ENCODE peak calls at places on chromosomes 6 and 20, in five cellular contexts. Z is activated CD8-positive, alpha-beta memory T cell treated with anti-CD3 and anti-CD28 coated beads, Interleukin-2, amount 10 ng/mL, durations not matched to agents 7 days and 5 days; L is activated B cell treated with CpG ODN at 0.5 μM for 24 hours; C is ecto neural progenitor cell; E is HEK293T. U is an unnamed sample.

GRCh38 chr6:144283781-144284473 is 1.2 kb upstream of the UTRN start:
- DNase-seq in Z (no peak), L (no peak), C (no peak), E (no peak), U (no peak)

GRCh38 chr20:4883051-4883450 is 118.3 kb downstream of the SLC23A2 start:
- DNase-seq in Z (no peak), L (no peak), C (no peak), E (no peak), U (no peak)

GRCh38 chr6:142551145-142551811 is 249.5 kb downstream of the ADGRG6 start:
- DNase-seq in Z (peak), L (no peak), C (peak), E (no peak), U (no peak)

GRCh38 chr6:46504242-46504641 is 13.0 kb upstream of the RCAN2 start:
- DNase-seq in Z (no peak), L (no peak), C (no peak), E (no peak), U (no peak)

GRCh38 chr6:170371588-170371987 is 65.0 kb downstream of the FAM120B start:
- DNase-seq in Z (no peak), L (no peak), C (peak), E (no peak), U (no peak)

GRCh38 chr20:52104546-52105044 is 87.0 kb downstream of the ZFP64 start:
- DNase-seq in Z (no peak), L (no peak), C (peak), E (peak), U (no peak)

GRCh38 chr6:100176321-100176950 is 182.4 kb upstream of the MCHR2 start:
- DNase-seq in Z (peak), L (no peak), C (no peak), E (peak), U (no peak)

GRCh38 chr6:113857565-113858066 is 471 bp downstream of the MARCKS start:
- DNase-seq in Z (no peak), L (peak), C (peak), E (peak), U (peak)

GRCh38 chr6:93252930-93253329 is 166.4 kb downstream of the EPHA7 start:
- DNase-seq in Z (no peak), L (no peak), C (no peak), E (no peak), U (no peak)

GRCh38 chr6:11795403-11795802 is 16.8 kb upstream of the ADTRP start:
- DNase-seq in Z (no peak), L (no peak), C (no peak), E (no peak), U (no peak)

GRCh38 chr6:132607544-132608233 is 16.4 kb downstream of the TAAR2 start:
- DNase-seq in Z (no peak), L (no peak), C (no peak), E (no peak), U (no peak)

GRCh38 chr20:49384437-49385434 is 97.7 kb downstream of the KCNB1 start:
- DNase-seq in Z (peak), L (peak), C (peak), E (peak), U (peak)

GRCh38 chr6:113397229-113397628 is 459.9 kb upstream of the MARCKS start:
- DNase-seq in Z (no peak), L (no peak), C (no peak), E (no peak), U (no peak)

GRCh38 chr6:45647341-45648138 is 269.8 kb upstream of the SUPT3H start:
- DNase-seq in Z (no peak), L (no peak), C (no peak), E (no peak), U (no peak)

GRCh38 chr6:152338335-152339125 is 298.6 kb downstream of the SYNE1 start:
- DNase-seq in Z (peak), L (peak), C (peak), E (peak), U (peak)

GRCh38 chr20:50259705-50260479 is 69.3 kb downstream of the CEBPB start:
- DNase-seq in Z (no peak), L (no peak), C (no peak), E (no peak), U (no peak)

GRCh38 chr6:4804095-4804494 is 27.9 kb downstream of the CDYL start:
- DNase-seq in Z (no peak), L (no peak), C (no peak), E (no peak), U (no peak)

GRCh38 chr20:43925215-43925614 is 10.6 kb downstream of the TOX2 start:
- DNase-seq in Z (peak), L (no peak), C (no peak), E (no peak), U (no peak)

GRCh38 chr6:108655840-108656650 is 95.3 kb downstream of the FOXO3 start:
- DNase-seq in Z (no peak), L (no peak), C (no peak), E (no peak), U (no peak)

GRCh38 chr6:137011406-137011805 is 33.4 kb downstream of the IL20RA start:
- DNase-seq in Z (no peak), L (no peak), C (no peak), E (no peak), U (no peak)

GRCh38 chr20:5531318-5532081 is 214.7 kb upstream of the PROKR2 start:
- DNase-seq in Z (no peak), L (no peak), C (no peak), E (no peak), U (no peak)

GRCh38 chr6:1390071-1390804 is 862 bp downstream of the FOXF2 start:
- DNase-seq in Z (no peak), L (no peak), C (peak), E (no peak), U (no peak)

GRCh38 chr20:18225652-18226051 is 62.7 kb upstream of the ZNF133 start:
- DNase-seq in Z (no peak), L (no peak), C (no peak), E (no peak), U (no peak)

GRCh38 chr20:41149679-41150131 is 12.4 kb downstream of the PLCG1 start:
- DNase-seq in Z (no peak), L (no peak), C (no peak), E (no peak), U (no peak)

GRCh38 chr20:32465092-32465900 is 107.2 kb downstream of the ASXL1 start:
- DNase-seq in Z (no peak), L (no peak), C (no peak), E (no peak), U (no peak)

GRCh38 chr6:119728935-119729334 is 379.4 kb upstream of the MAN1A1 start:
- DNase-seq in Z (no peak), L (no peak), C (no peak), E (no peak), U (no peak)

GRCh38 chr6:2127484-2127911 is 117.9 kb downstream of the GMDS start:
- DNase-seq in Z (peak), L (peak), C (no peak), E (no peak), U (peak)

GRCh38 chr20:17966432-17967312 is 1.9 kb downstream of the SNX5 start:
- DNase-seq in Z (no peak), L (no peak), C (no peak), E (no peak), U (peak)

GRCh38 chr20:34037767-34038166 is 44.1 kb downstream of the RALY start:
- DNase-seq in Z (no peak), L (no peak), C (no peak), E (no peak), U (no peak)

GRCh38 chr20:50968289-50968688 is 9.7 kb downstream of the MOCS3 start:
- DNase-seq in Z (no peak), L (no peak), C (peak), E (no peak), U (no peak)

GRCh38 chr6:112039431-112039770 is 14.5 kb upstream of the CCN6 start:
- DNase-seq in Z (no peak), L (no peak), C (no peak), E (no peak), U (no peak)

GRCh38 chr6:135212935-135213334 is 31.8 kb downstream of the MYB start:
- DNase-seq in Z (peak), L (no peak), C (no peak), E (no peak), U (no peak)

GRCh38 chr6:26215200-26216014 is 128.2 kb downstream of the HFE start:
- DNase-seq in Z (peak), L (no peak), C (no peak), E (no peak), U (no peak)